ENCODE peak calls at places on chromosomes 3 and 15, in four cellular contexts. One of them, this sample, is unnamed.

GRCh38 chr3:53493997-53494791 is at the start of gene CACNA1D:
- DNase-seq in GM12878: no peak
- DNase-seq in K562: no peak
- DNase-seq in WTC11: peak
- DNase-seq in this sample: peak

GRCh38 chr15:41281236-41281635 is 50.2 kb downstream of the CHP1 start:
- DNase-seq in K562: no peak
- DNase-seq in WTC11: no peak
- DNase-seq in GM12878: no peak
- DNase-seq in this sample: no peak

GRCh38 chr15:87981969-87982368 is 274.6 kb downstream of the NTRK3 start:
- DNase-seq in K562: no peak
- DNase-seq in GM12878: no peak
- DNase-seq in WTC11: no peak
- DNase-seq in this sample: no peak

GRCh38 chr15:55992769-55993110 is 672 bp downstream of the NEDD4 start:
- DNase-seq in WTC11: no peak
- DNase-seq in GM12878: no peak
- DNase-seq in K562: no peak
- DNase-seq in this sample: no peak

GRCh38 chr3:71360694-71361093 is 222.8 kb downstream of the FOXP1 start:
- DNase-seq in WTC11: no peak
- DNase-seq in GM12878: no peak
- DNase-seq in K562: no peak
- DNase-seq in this sample: no peak

GRCh38 chr3:158801696-158802398 is at the start of gene MFSD1:
- DNase-seq in K562: peak
- DNase-seq in GM12878: peak
- DNase-seq in WTC11: peak
- DNase-seq in this sample: peak

GRCh38 chr15:62857411-62857853 is 185.1 kb upstream of the TPM1 start:
- DNase-seq in GM12878: no peak
- DNase-seq in WTC11: no peak
- DNase-seq in K562: no peak
- DNase-seq in this sample: no peak

GRCh38 chr15:85407421-85408269 is 27.2 kb downstream of the AKAP13 start:
- DNase-seq in WTC11: no peak
- DNase-seq in GM12878: no peak
- DNase-seq in K562: no peak
- DNase-seq in this sample: no peak

GRCh38 chr15:66931768-66932633 is 133.4 kb upstream of the SMAD3 start:
- DNase-seq in WTC11: peak
- DNase-seq in GM12878: no peak
- DNase-seq in K562: no peak
- DNase-seq in this sample: no peak

GRCh38 chr3:130316164-130316563 is 29.3 kb upstream of the COL6A5 start:
- DNase-seq in WTC11: no peak
- DNase-seq in K562: no peak
- DNase-seq in GM12878: no peak
- DNase-seq in this sample: no peak

GRCh38 chr3:150286390-150287147 is 121.5 kb upstream of the TSC22D2 start:
- DNase-seq in K562: peak
- DNase-seq in WTC11: no peak
- DNase-seq in GM12878: peak
- DNase-seq in this sample: peak

GRCh38 chr3:135143474-135143873 is 348.4 kb downstream of the EPHB1 start:
- DNase-seq in WTC11: no peak
- DNase-seq in K562: no peak
- DNase-seq in GM12878: no peak
- DNase-seq in this sample: no peak

GRCh38 chr3:50359760-50360110 is 414 bp upstream of the TMEM115 start:
- DNase-seq in K562: no peak
- DNase-seq in WTC11: no peak
- DNase-seq in GM12878: no peak
- DNase-seq in this sample: no peak

GRCh38 chr3:124832782-124833709 is 54.1 kb downstream of the ITGB5 start:
- DNase-seq in WTC11: no peak
- DNase-seq in K562: no peak
- DNase-seq in GM12878: no peak
- DNase-seq in this sample: no peak

GRCh38 chr15:45314960-45315359 is 62.9 kb downstream of the SLC28A2 start:
- DNase-seq in K562: peak
- DNase-seq in WTC11: peak
- DNase-seq in GM12878: no peak
- DNase-seq in this sample: no peak

GRCh38 chr3:50189274-50189673 is 2.1 kb upstream of the GNAT1 start:
- DNase-seq in WTC11: peak
- DNase-seq in GM12878: no peak
- DNase-seq in K562: peak
- DNase-seq in this sample: peak

GRCh38 chr3:32406481-32407408 is 15.1 kb downstream of the CMTM7 start:
- DNase-seq in GM12878: no peak
- DNase-seq in K562: no peak
- DNase-seq in WTC11: no peak
- DNase-seq in this sample: no peak

GRCh38 chr3:87269723-87270122 is 6.7 kb downstream of the POU1F1 start:
- DNase-seq in GM12878: no peak
- DNase-seq in K562: no peak
- DNase-seq in WTC11: no peak
- DNase-seq in this sample: no peak

GRCh38 chr3:158789592-158789991 is 12.3 kb upstream of the MFSD1 start:
- DNase-seq in WTC11: no peak
- DNase-seq in GM12878: no peak
- DNase-seq in K562: peak
- DNase-seq in this sample: peak

GRCh38 chr3:120144267-120144666 is 50.0 kb upstream of the GSK3B start:
- DNase-seq in WTC11: peak
- DNase-seq in K562: no peak
- DNase-seq in GM12878: no peak
- DNase-seq in this sample: no peak

GRCh38 chr3:14016900-14017475 is 107.7 kb downstream of the CHCHD4 start:
- DNase-seq in K562: no peak
- DNase-seq in WTC11: no peak
- DNase-seq in GM12878: no peak
- DNase-seq in this sample: no peak

DNA sequence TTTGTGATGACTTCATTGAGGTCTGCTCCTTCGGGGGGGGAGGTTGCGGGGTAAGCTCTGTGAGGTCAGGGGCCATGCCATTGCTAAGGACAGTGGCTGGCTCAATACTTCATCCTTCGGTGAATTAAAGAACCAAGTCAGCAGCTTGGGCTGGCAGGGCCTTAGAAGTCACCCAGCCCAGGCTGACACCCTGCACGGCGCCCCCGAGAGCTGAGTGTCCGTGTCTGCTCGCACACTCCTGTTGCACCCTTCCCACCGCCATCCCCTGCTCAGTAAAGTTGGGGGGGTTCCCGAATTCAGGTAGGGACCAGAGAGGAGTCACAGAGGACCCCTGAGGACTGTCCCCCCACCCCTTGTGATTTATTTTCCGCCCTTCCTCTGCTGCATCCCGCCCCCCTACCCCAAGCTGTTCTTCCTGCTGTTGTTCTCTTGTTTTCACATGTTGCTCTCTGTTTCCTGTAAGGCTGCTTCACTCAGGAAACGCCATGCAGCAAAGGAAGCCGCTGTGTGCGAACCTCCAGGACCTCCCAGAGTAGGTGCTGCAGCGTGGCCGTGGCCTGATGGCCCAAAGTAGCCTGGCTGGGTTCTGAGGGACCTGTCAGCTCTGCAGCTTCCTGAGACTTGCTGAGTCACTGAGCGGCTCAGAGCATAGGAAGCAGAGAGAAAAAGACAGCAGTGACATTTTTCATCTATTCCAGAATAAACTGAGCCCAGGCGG is 14.4 kb downstream of the EFCC1 start:
- DNase-seq in GM12878: no peak
- DNase-seq in K562: peak
- DNase-seq in WTC11: no peak
- DNase-seq in this sample: no peak
- TF ChIP-seq USF1 in GM12878: no peak
- TF ChIP-seq USF1 in K562: no peak
- TF ChIP-seq USF1 in WTC11: no peak
- TF ChIP-seq USF1 in this sample: no peak

GRCh38 chr15:69032006-69032405 is 17.5 kb downstream of the NOX5 start:
- DNase-seq in GM12878: no peak
- DNase-seq in K562: no peak
- DNase-seq in WTC11: no peak
- DNase-seq in this sample: no peak
- TF ChIP-seq USF1 in GM12878: no peak
- TF ChIP-seq USF1 in K562: no peak
- TF ChIP-seq USF1 in WTC11: no peak
- TF ChIP-seq USF1 in this sample: no peak

DNA sequence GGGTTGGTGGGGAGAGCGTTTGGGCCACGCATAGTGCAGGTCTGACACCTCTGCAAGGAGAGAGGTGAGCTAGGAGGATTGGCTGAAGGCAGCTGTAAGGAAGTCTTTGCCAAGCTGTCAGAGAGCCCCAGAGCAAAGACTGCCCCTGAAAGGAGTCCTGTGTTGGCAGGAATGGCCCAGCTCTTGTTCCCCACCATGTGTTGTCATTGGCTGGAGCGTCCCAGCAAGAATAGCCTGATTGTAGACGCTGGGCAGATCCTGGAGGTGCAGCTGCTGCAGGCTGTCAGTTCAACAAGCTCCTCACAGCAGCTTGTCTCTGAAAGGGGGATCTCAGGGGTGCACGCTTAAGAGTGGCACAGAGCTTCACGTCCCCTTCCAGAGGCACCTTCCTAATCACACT is 237.6 kb downstream of the FEZF2 start:
- DNase-seq in WTC11: no peak
- DNase-seq in K562: no peak
- DNase-seq in GM12878: no peak
- DNase-seq in this sample: no peak
- TF ChIP-seq USF1 in WTC11: no peak
- TF ChIP-seq USF1 in K562: no peak
- TF ChIP-seq USF1 in GM12878: no peak
- TF ChIP-seq USF1 in this sample: no peak

DNA sequence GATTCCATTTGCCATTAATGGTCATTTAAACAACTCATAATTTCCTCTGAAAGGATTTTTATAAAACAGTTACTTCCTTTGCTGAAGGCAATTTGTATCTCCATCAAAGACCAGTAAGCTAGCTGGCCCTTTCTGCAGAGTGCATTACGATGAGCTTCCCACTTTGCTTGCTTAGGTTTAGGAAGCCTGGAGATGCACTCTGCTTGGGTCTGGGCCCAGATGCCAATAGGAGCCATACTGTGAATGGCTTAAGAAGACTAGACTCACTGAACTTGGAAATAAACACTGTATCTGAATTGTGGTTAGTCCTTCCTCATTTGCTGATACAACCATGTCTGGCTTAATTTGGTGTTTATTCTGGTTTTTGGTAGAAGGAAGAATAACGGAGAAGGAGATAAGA is 38.0 kb downstream of the OXNAD1 start:
- DNase-seq in K562: no peak
- DNase-seq in WTC11: no peak
- DNase-seq in GM12878: no peak
- DNase-seq in this sample: no peak
- TF ChIP-seq USF1 in K562: no peak
- TF ChIP-seq USF1 in WTC11: no peak
- TF ChIP-seq USF1 in GM12878: no peak
- TF ChIP-seq USF1 in this sample: no peak

GRCh38 chr15:23566070-23567050 is 886 bp downstream of the MKRN3 start:
- DNase-seq in K562: peak
- DNase-seq in GM12878: no peak
- DNase-seq in WTC11: no peak
- DNase-seq in this sample: peak
- TF ChIP-seq USF1 in K562: no peak
- TF ChIP-seq USF1 in GM12878: no peak
- TF ChIP-seq USF1 in WTC11: no peak
- TF ChIP-seq USF1 in this sample: no peak

GRCh38 chr3:16092923-16093322 is 81.6 kb upstream of the GALNT15 start:
- DNase-seq in WTC11: no peak
- DNase-seq in K562: no peak
- DNase-seq in GM12878: no peak
- DNase-seq in this sample: no peak

GRCh38 chr3:16088496-16088895 is 86.0 kb upstream of the GALNT15 start:
- DNase-seq in WTC11: no peak
- DNase-seq in K562: no peak
- DNase-seq in GM12878: no peak
- DNase-seq in this sample: no peak

GRCh38 chr3:16090711-16091110 is 83.8 kb upstream of the GALNT15 start:
- DNase-seq in GM12878: no peak
- DNase-seq in K562: no peak
- DNase-seq in WTC11: no peak
- DNase-seq in this sample: no peak

GRCh38 chr3:16086690-16087089 is 87.8 kb upstream of the GALNT15 start:
- DNase-seq in GM12878: no peak
- DNase-seq in WTC11: peak
- DNase-seq in K562: no peak
- DNase-seq in this sample: no peak

GRCh38 chr3:16090013-16090412 is 84.5 kb upstream of the GALNT15 start:
- DNase-seq in K562: no peak
- DNase-seq in GM12878: no peak
- DNase-seq in WTC11: no peak
- DNase-seq in this sample: no peak
- TF ChIP-seq USF1 in K562: no peak
- TF ChIP-seq USF1 in GM12878: no peak
- TF ChIP-seq USF1 in WTC11: no peak
- TF ChIP-seq USF1 in this sample: peak

DNA sequence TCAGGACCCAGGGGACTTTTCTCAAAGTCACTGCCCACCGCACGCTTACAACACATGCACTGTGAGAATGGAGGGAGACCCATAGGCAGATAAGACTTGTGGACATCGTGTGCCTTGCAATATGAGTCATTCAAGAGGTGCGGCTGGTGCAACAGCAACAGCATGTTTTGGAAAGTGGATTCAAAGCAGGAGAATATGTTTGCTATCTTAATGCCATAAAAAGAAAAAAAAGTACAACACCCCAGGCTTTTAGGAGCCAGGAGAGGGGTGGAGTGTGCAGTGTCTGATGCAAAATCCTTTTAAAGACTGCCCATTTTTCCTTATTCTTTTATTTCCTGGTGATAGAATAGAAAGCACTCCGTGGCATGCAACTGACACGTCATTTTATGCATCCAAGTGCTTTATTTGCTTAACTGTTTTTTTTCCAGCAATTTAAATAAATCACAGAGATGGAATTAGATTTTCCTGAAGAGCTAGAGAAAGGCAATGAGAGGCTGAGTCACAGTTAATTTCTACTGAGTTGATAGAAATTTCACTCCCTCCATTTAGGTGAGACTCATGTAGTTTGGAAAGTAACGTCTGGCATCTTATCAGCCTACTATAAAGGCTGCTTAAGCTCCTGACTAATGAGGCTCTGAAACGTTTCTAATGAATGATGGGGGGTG is 96.3 kb downstream of the NSUN3 start:
- DNase-seq in WTC11: no peak
- DNase-seq in K562: no peak
- DNase-seq in GM12878: no peak
- DNase-seq in this sample: no peak
- TF ChIP-seq USF1 in WTC11: no peak
- TF ChIP-seq USF1 in K562: no peak
- TF ChIP-seq USF1 in GM12878: no peak
- TF ChIP-seq USF1 in this sample: no peak

This sample was measured in SK-N-SH.